ENCODE peak calls at places on chromosomes 4 and X, in five cellular contexts. F, U, Q, I and H are unnamed samples.

GRCh38 chr4:102858828-102859464 is 9.8 kb upstream of the CISD2 start:
- DNase-seq in I (no peak), Q (no peak), U (no peak), F (no peak), H (no peak)

GRCh38 chr4:6071191-6071958 is 53.1 kb upstream of the C4orf50 start:
- DNase-seq in I (peak), U (no peak), F (no peak), Q (no peak), H (no peak)

GRCh38 chr4:7744131-7744804 is 195.4 kb downstream of the AFAP1 start:
- DNase-seq in F (no peak), I (no peak), Q (no peak), U (no peak), H (no peak)

GRCh38 chrX:153836921-153837320 is 6.6 kb upstream of the PDZD4 start:
- DNase-seq in Q (no peak), U (no peak), I (no peak), F (no peak), H (no peak)

GRCh38 chrX:112636951-112637541 is 42.7 kb downstream of the LHFPL1 start:
- DNase-seq in Q (no peak), F (no peak), U (no peak), I (no peak), H (no peak)

GRCh38 chr4:98514930-98515809 is 143.2 kb downstream of the TSPAN5 start:
- DNase-seq in U (no peak), Q (no peak), I (no peak), F (no peak), H (no peak)

GRCh38 chr4:153485374-153485773 is 19.2 kb downstream of the TMEM131L start:
- DNase-seq in I (no peak), F (no peak), U (no peak), Q (no peak), H (no peak)

GRCh38 chrX:49316085-49316484 is 5.8 kb upstream of the GAGE12J start:
- DNase-seq in Q (no peak), F (no peak), U (no peak), I (no peak), H (no peak)

GRCh38 chrX:12360389-12360788 is 222.1 kb downstream of the FRMPD4 start:
- DNase-seq in U (no peak), F (no peak), Q (no peak), I (no peak), H (no peak)

GRCh38 chrX:37599735-37600134 is 28.3 kb downstream of the LANCL3 start:
- DNase-seq in I (no peak), U (no peak), Q (no peak), F (no peak), H (no peak)

GRCh38 chr4:170705907-170706306 is 616.2 kb upstream of the AADAT start:
- DNase-seq in U (no peak), Q (peak), I (no peak), F (no peak), H (no peak)

GRCh38 chr4:125538670-125539069 is 223.9 kb downstream of the FAT4 start:
- DNase-seq in Q (no peak), U (no peak), F (no peak), I (no peak), H (no peak)

GRCh38 chr4:65241257-65241997 is 428.9 kb downstream of the EPHA5 start:
- DNase-seq in F (peak), I (no peak), U (no peak), Q (no peak), H (no peak)

GRCh38 chr4:55359397-55359916 is 13.4 kb downstream of the SRD5A3 start:
- DNase-seq in F (no peak), Q (no peak), I (peak), U (no peak), H (no peak)

GRCh38 chrX:7586126-7586525 is 256.8 kb upstream of the VCX start:
- DNase-seq in U (no peak), I (no peak), Q (no peak), F (no peak), H (peak)

GRCh38 chr4:4613126-4613465 is 71.2 kb upstream of the STX18 start:
- DNase-seq in Q (no peak), F (no peak), U (no peak), I (no peak), H (no peak)

GRCh38 chr4:528835-529234 is 29.8 kb downstream of the PIGG start:
- DNase-seq in F (no peak), Q (no peak), I (no peak), U (no peak), H (no peak)

GRCh38 chrX:17022205-17022604 is 75.7 kb downstream of the REPS2 start:
- DNase-seq in F (no peak), U (no peak), Q (no peak), I (no peak), H (no peak)

GRCh38 chrX:65522739-65523372 is 11.7 kb downstream of the LAS1L start:
- DNase-seq in U (no peak), F (no peak), I (no peak), Q (no peak), H (no peak)

GRCh38 chr4:85748654-85749053 is 273.7 kb downstream of the ARHGAP24 start:
- DNase-seq in F (no peak), U (no peak), I (no peak), Q (no peak), H (no peak)

GRCh38 chrX:147637190-147637589 is 274.5 kb upstream of the FMR1 start:
- DNase-seq in U (no peak), I (no peak), F (no peak), Q (no peak), H (no peak)

GRCh38 chrX:135974279-135974856 is 580 bp upstream of the MMGT1 start:
- DNase-seq in F (no peak), Q (no peak), U (peak), I (peak), H (peak)

GRCh38 chr4:105937759-105938158 is 42.5 kb downstream of the NPNT start:
- DNase-seq in I (no peak), U (no peak), F (no peak), Q (no peak), H (no peak)

GRCh38 chr4:74531952-74532794 is 87.2 kb downstream of the AREG start:
- DNase-seq in Q (peak), I (no peak), U (peak), F (peak), H (peak)

GRCh38 chr4:125750827-125751466 is 436.2 kb downstream of the FAT4 start:
- DNase-seq in F (no peak), U (no peak), I (no peak), Q (no peak), H (peak)

GRCh38 chr4:53937327-53937726 is 127.1 kb downstream of the CHIC2 start:
- DNase-seq in I (no peak), Q (no peak), U (no peak), F (no peak), H (no peak)

GRCh38 chrX:32877592-32877991 is 333.8 kb downstream of the DMD start:
- DNase-seq in F (no peak), U (no peak), I (no peak), Q (no peak), H (no peak)

GRCh38 chr4:168569066-168569908 is 72.4 kb downstream of the PALLD start:
- DNase-seq in I (no peak), F (peak), Q (no peak), U (peak), H (peak)

GRCh38 chrX:51931761-51932160 is 38.3 kb downstream of the MAGED1 start:
- DNase-seq in I (no peak), Q (no peak), F (no peak), U (no peak), H (no peak)

DNA sequence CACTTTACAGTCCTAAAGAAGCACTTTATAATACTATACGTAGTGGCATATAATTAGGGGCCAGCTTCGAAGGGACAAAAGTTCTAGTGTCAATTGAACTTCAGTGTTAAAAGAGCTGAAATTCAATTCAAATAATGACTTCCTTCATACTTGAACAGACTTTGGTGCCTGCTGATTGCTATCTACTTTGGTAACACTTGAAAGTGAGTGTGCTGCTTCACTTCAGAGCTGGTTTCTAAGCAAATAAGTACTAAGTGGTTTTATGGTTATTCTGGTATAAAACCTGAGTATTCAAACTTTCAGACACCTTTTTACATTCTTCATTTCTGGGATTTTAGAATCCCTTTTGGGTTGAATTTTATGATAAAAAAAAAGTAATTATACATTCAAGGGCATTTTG is 107.0 kb downstream of the SLC4A4 start:
- DNase-seq in I (no peak), U (no peak), Q (no peak), F (no peak), H (no peak)
- TF ChIP-seq SIN3A in I (no peak), U (no peak), Q (no peak), F (no peak), H (no peak)

GRCh38 chrX:18985186-18985435 is 1.2 kb upstream of the PHKA2 start:
- DNase-seq in Q (peak), I (no peak), F (no peak), U (no peak), H (no peak)
- TF ChIP-seq POLR2A in Q (no peak), I (no peak), F (no peak), U (no peak), H (no peak)

GRCh38 chr4:89539374-89539773 is 231.8 kb upstream of the GPRIN3 start:
- DNase-seq in U (no peak), Q (no peak), I (no peak), F (no peak), H (no peak)

GRCh38 chr4:89538171-89538570 is 230.6 kb upstream of the GPRIN3 start:
- DNase-seq in I (no peak), F (no peak), U (no peak), Q (no peak), H (no peak)

GRCh38 chr4:89538886-89539285 is 231.3 kb upstream of the GPRIN3 start:
- DNase-seq in Q (no peak), I (no peak), U (no peak), F (no peak), H (no peak)

GRCh38 chr4:89535251-89535650 is 227.7 kb upstream of the GPRIN3 start:
- DNase-seq in U (no peak), I (no peak), Q (no peak), F (no peak), H (no peak)

DNA sequence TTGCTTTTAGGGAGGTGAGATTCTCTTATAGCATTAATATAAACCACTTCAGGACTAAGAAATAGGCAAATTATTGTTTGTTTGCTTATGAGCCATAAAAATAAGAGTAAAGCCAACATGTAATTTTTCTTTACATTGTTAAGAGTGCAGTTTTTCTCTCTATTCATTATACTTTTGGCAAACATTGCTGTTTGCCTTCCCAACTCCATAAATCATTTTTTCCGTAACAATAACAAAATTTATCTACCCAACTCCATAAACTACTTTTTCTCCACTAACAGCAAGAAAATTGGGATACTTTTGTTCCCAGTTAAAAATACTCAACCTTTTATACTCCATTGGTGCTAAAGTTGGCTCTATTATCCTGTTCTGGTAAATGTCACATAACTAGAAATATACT is 229.7 kb upstream of the GPRIN3 start:
- DNase-seq in F (no peak), U (no peak), Q (no peak), I (no peak), H (no peak)
- TF ChIP-seq SIN3A in F (no peak), U (no peak), Q (no peak), I (no peak), H (no peak)

GRCh38 chr4:2793920-2794706 is 1.2 kb downstream of the SH3BP2 start:
- DNase-seq in Q (no peak), I (no peak), F (no peak), U (no peak), H (peak)
- TF ChIP-seq POLR2A in Q (no peak), I (no peak), F (no peak), U (no peak), H (no peak)